ENCODE peak calls at places on chromosomes 6 and 20, in eight cellular contexts. One of them, this sample, is unnamed.

GRCh38 chr6:149140137-149140909 is 177.2 kb upstream of the TAB2 start:
- DNase-seq in NB4: peak; percentile 27
- DNase-seq in K562: peak; percentile 86
- DNase-seq in uterus: no peak
- DNase-seq in body of pancreas: no peak
- DNase-seq in stomach: no peak
- DNase-seq in tibial nerve: no peak
- DNase-seq in A549: no peak
- DNase-seq in this sample: no peak

GRCh38 chr20:9203081-9203447 is 134.2 kb downstream of the PLCB4 start:
- DNase-seq in stomach: no peak
- DNase-seq in tibial nerve: no peak
- DNase-seq in body of pancreas: no peak
- DNase-seq in A549: no peak
- DNase-seq in uterus: no peak
- DNase-seq in NB4: no peak
- DNase-seq in K562: no peak
- DNase-seq in this sample: no peak

GRCh38 chr6:128491643-128492206 is 28.7 kb downstream of the PTPRK start:
- DNase-seq in uterus: peak; percentile 31
- DNase-seq in NB4: peak; percentile 27
- DNase-seq in body of pancreas: peak; percentile 47
- DNase-seq in K562: no peak
- DNase-seq in stomach: no peak
- DNase-seq in A549: no peak
- DNase-seq in tibial nerve: no peak
- DNase-seq in this sample: peak; percentile 39

GRCh38 chr6:36119927-36120477 is 10.3 kb upstream of the MAPK13 start:
- DNase-seq in tibial nerve: no peak
- DNase-seq in NB4: no peak
- DNase-seq in body of pancreas: no peak
- DNase-seq in A549: no peak
- DNase-seq in K562: no peak
- DNase-seq in stomach: no peak
- DNase-seq in uterus: no peak
- DNase-seq in this sample: no peak

GRCh38 chr20:47293524-47294157 is 62.9 kb downstream of the ZMYND8 start:
- DNase-seq in NB4: peak; percentile 26
- DNase-seq in uterus: no peak
- DNase-seq in K562: no peak
- DNase-seq in A549: no peak
- DNase-seq in tibial nerve: no peak
- DNase-seq in stomach: no peak
- DNase-seq in body of pancreas: no peak
- DNase-seq in this sample: no peak

GRCh38 chr6:158472453-158472852 is 87.4 kb upstream of the TMEM181 start:
- DNase-seq in NB4: no peak
- DNase-seq in tibial nerve: no peak
- DNase-seq in K562: no peak
- DNase-seq in A549: no peak
- DNase-seq in uterus: no peak
- DNase-seq in body of pancreas: no peak
- DNase-seq in stomach: no peak
- DNase-seq in this sample: no peak

GRCh38 chr6:28758046-28758817 is 165.6 kb downstream of the TRIM27 start:
- DNase-seq in tibial nerve: no peak
- DNase-seq in body of pancreas: no peak
- DNase-seq in stomach: no peak
- DNase-seq in K562: peak; percentile 96
- DNase-seq in uterus: no peak
- DNase-seq in NB4: peak; percentile 86
- DNase-seq in A549: peak; percentile 25
- DNase-seq in this sample: no peak

GRCh38 chr6:140897349-140897748 is 1235.4 kb upstream of the GJE1 start:
- DNase-seq in stomach: no peak
- DNase-seq in K562: peak; percentile 54
- DNase-seq in body of pancreas: no peak
- DNase-seq in NB4: peak; percentile 78
- DNase-seq in tibial nerve: no peak
- DNase-seq in uterus: no peak
- DNase-seq in A549: no peak
- DNase-seq in this sample: no peak

GRCh38 chr20:45408646-45409213 is 641 bp downstream of the DBNDD2 start:
- DNase-seq in tibial nerve: no peak
- DNase-seq in uterus: no peak
- DNase-seq in A549: no peak
- DNase-seq in stomach: no peak
- DNase-seq in K562: no peak
- DNase-seq in body of pancreas: no peak
- DNase-seq in NB4: peak; percentile 42
- DNase-seq in this sample: no peak

GRCh38 chr6:128803911-128804310 is 79.0 kb upstream of the LAMA2 start:
- DNase-seq in uterus: no peak
- DNase-seq in tibial nerve: no peak
- DNase-seq in A549: no peak
- DNase-seq in stomach: no peak
- DNase-seq in body of pancreas: no peak
- DNase-seq in NB4: no peak
- DNase-seq in K562: no peak
- DNase-seq in this sample: no peak

GRCh38 chr20:10927936-10928860 is 254.4 kb upstream of the JAG1 start:
- DNase-seq in K562: no peak
- DNase-seq in uterus: no peak
- DNase-seq in tibial nerve: no peak
- DNase-seq in A549: no peak
- DNase-seq in NB4: no peak
- DNase-seq in body of pancreas: no peak
- DNase-seq in stomach: no peak
- DNase-seq in this sample: no peak

GRCh38 chr20:57896563-57896962 is 186.7 kb upstream of the PMEPA1 start:
- DNase-seq in tibial nerve: no peak
- DNase-seq in A549: no peak
- DNase-seq in K562: no peak
- DNase-seq in stomach: no peak
- DNase-seq in uterus: no peak
- DNase-seq in NB4: no peak
- DNase-seq in body of pancreas: no peak
- DNase-seq in this sample: no peak

GRCh38 chr6:9116026-9116425 is 680.7 kb upstream of the SLC35B3 start:
- DNase-seq in stomach: no peak
- DNase-seq in body of pancreas: no peak
- DNase-seq in NB4: peak; percentile 41
- DNase-seq in tibial nerve: no peak
- DNase-seq in uterus: no peak
- DNase-seq in A549: no peak
- DNase-seq in K562: no peak
- DNase-seq in this sample: peak; percentile 13

GRCh38 chr20:63736893-63737689 is 627 bp downstream of the LIME1 start:
- DNase-seq in A549: no peak
- DNase-seq in tibial nerve: no peak
- DNase-seq in stomach: no peak
- DNase-seq in NB4: no peak
- DNase-seq in body of pancreas: no peak
- DNase-seq in uterus: peak; percentile 18
- DNase-seq in K562: no peak
- DNase-seq in this sample: no peak

GRCh38 chr6:79605968-79606764 is 25.0 kb upstream of the SH3BGRL2 start:
- DNase-seq in K562: no peak
- DNase-seq in body of pancreas: no peak
- DNase-seq in NB4: no peak
- DNase-seq in uterus: no peak
- DNase-seq in tibial nerve: no peak
- DNase-seq in stomach: no peak
- DNase-seq in A549: peak; percentile 3
- DNase-seq in this sample: no peak

GRCh38 chr20:39066464-39066863 is 104.3 kb downstream of the DHX35 start:
- DNase-seq in NB4: no peak
- DNase-seq in stomach: no peak
- DNase-seq in tibial nerve: no peak
- DNase-seq in body of pancreas: no peak
- DNase-seq in K562: peak; percentile 39
- DNase-seq in A549: no peak
- DNase-seq in uterus: no peak
- DNase-seq in this sample: no peak

GRCh38 chr6:61682562-61682961 is 603.5 kb downstream of the KHDRBS2 start:
- DNase-seq in NB4: no peak
- DNase-seq in uterus: no peak
- DNase-seq in stomach: no peak
- DNase-seq in tibial nerve: no peak
- DNase-seq in body of pancreas: no peak
- DNase-seq in A549: no peak
- DNase-seq in K562: no peak
- DNase-seq in this sample: no peak

GRCh38 chr6:100229512-100229911 is 235.2 kb downstream of the SIM1 start:
- DNase-seq in uterus: no peak
- DNase-seq in K562: no peak
- DNase-seq in NB4: no peak
- DNase-seq in body of pancreas: peak; percentile 26
- DNase-seq in stomach: no peak
- DNase-seq in A549: no peak
- DNase-seq in tibial nerve: no peak
- DNase-seq in this sample: no peak

GRCh38 chr6:70277480-70277879 is 25.4 kb downstream of the COL9A1 start:
- DNase-seq in NB4: no peak
- DNase-seq in uterus: peak; percentile 46
- DNase-seq in stomach: no peak
- DNase-seq in body of pancreas: no peak
- DNase-seq in tibial nerve: no peak
- DNase-seq in K562: no peak
- DNase-seq in A549: no peak
- DNase-seq in this sample: no peak

GRCh38 chr6:46850781-46851180 is 57.6 kb downstream of the MEP1A start:
- DNase-seq in stomach: no peak
- DNase-seq in tibial nerve: no peak
- DNase-seq in NB4: no peak
- DNase-seq in A549: no peak
- DNase-seq in K562: no peak
- DNase-seq in body of pancreas: no peak
- DNase-seq in uterus: no peak
- DNase-seq in this sample: no peak

GRCh38 chr6:137185290-137185689 is 11.8 kb upstream of the IL22RA2 start:
- DNase-seq in A549: no peak
- DNase-seq in NB4: no peak
- DNase-seq in body of pancreas: no peak
- DNase-seq in stomach: no peak
- DNase-seq in tibial nerve: no peak
- DNase-seq in uterus: no peak
- DNase-seq in K562: no peak
- DNase-seq in this sample: no peak
- TF ChIP-seq POLR2A in A549: no peak
- TF ChIP-seq POLR2A in NB4: no peak
- TF ChIP-seq POLR2A in body of pancreas: no peak
- TF ChIP-seq POLR2A in stomach: no peak
- TF ChIP-seq POLR2A in tibial nerve: no peak
- TF ChIP-seq POLR2A in uterus: no peak
- TF ChIP-seq POLR2A in K562: no peak
- TF ChIP-seq POLR2A in this sample: no peak

GRCh38 chr6:10404107-10404798 is 10.6 kb downstream of the TFAP2A start:
- DNase-seq in A549: peak; percentile 79
- DNase-seq in body of pancreas: peak; percentile 92
- DNase-seq in tibial nerve: peak; percentile 72
- DNase-seq in K562: peak; percentile 99
- DNase-seq in stomach: peak; percentile 91
- DNase-seq in uterus: peak; percentile 76
- DNase-seq in NB4: peak; percentile 99
- DNase-seq in this sample: peak; percentile 91
- TF ChIP-seq CTCF in A549: peak; percentile 47
- TF ChIP-seq CTCF in body of pancreas: peak; percentile 15
- TF ChIP-seq CTCF in tibial nerve: peak; percentile 49
- TF ChIP-seq CTCF in K562: peak; percentile 91
- TF ChIP-seq CTCF in stomach: peak; percentile 43
- TF ChIP-seq CTCF in uterus: peak; percentile 37
- TF ChIP-seq CTCF in NB4: peak; percentile 26
- TF ChIP-seq CTCF in this sample: peak; percentile 38

DNA sequence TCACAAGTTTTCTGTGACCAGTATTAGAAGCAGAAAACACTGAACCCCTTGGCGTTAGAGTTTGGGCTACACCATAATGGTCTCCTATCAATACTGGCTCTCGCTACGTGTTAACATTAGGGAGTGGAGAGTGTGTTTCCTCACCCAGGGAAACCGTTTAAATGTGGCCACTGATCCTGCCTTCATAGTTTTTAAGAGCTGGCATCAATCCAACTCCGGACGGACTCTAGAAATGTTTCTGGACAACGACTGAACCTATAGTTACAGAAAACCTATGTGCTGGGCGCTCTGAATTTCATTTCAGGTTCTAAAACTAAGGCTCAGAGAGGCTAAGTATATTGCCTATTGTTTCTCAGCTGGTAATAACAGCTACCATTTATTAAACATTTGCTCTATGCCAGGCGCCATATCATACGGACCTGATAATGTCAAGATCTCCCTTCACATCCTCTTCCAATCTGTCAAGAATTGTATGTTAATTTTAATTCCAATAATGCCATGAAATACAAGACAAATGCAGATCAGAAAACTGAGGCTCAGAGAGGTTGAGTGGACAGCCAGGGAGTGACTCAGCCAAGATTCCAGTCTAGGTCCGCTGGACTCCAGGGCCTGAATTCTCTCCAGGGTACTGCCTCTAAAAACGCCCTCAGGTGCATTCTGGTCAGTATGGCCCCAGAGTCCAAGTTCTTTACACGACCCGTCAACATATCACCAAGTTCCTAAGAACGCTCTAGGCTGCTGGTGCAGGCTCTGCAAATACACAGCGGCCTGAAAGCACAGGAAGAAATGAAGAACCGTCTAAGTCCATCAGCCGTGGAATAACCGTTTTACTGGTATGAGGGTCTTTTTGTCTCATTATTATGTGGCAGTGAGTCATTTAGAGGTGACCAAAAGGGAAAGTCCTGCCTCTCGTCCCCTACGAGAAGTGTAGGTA is 929 bp upstream of the ASXL1 start:
- DNase-seq in A549: no peak
- DNase-seq in K562: peak; percentile 72
- DNase-seq in stomach: no peak
- DNase-seq in body of pancreas: peak; percentile 53
- DNase-seq in NB4: peak; percentile 65
- DNase-seq in uterus: peak; percentile 29
- DNase-seq in tibial nerve: peak; percentile 30
- DNase-seq in this sample: peak; percentile 15
- TF ChIP-seq POLR2A in A549: no peak
- TF ChIP-seq POLR2A in K562: no peak
- TF ChIP-seq POLR2A in stomach: no peak
- TF ChIP-seq POLR2A in body of pancreas: no peak
- TF ChIP-seq POLR2A in NB4: no peak
- TF ChIP-seq POLR2A in uterus: no peak
- TF ChIP-seq POLR2A in tibial nerve: no peak
- TF ChIP-seq POLR2A in this sample: no peak

GRCh38 chr6:150667977-150668716 is 68.5 kb downstream of the PLEKHG1 start:
- DNase-seq in stomach: peak; percentile 97
- DNase-seq in A549: peak; percentile 6
- DNase-seq in uterus: peak; percentile 92
- DNase-seq in tibial nerve: peak; percentile 98
- DNase-seq in NB4: no peak
- DNase-seq in body of pancreas: peak; percentile 93
- DNase-seq in K562: peak; percentile 15
- DNase-seq in this sample: peak; percentile 89
- TF ChIP-seq CTCF in stomach: peak; percentile 27
- TF ChIP-seq CTCF in A549: no peak
- TF ChIP-seq CTCF in uterus: peak; percentile 20
- TF ChIP-seq CTCF in tibial nerve: no peak
- TF ChIP-seq CTCF in NB4: no peak
- TF ChIP-seq CTCF in body of pancreas: no peak
- TF ChIP-seq CTCF in K562: no peak
- TF ChIP-seq CTCF in this sample: peak; percentile 40

This sample was measured in prostate gland.